ENCODE peak calls at places on chromosomes 7 and 10, in four cellular contexts. Q is tibial artery, O is NCI-H1048, I is memory B cell. F is an unnamed sample.

GRCh38 chr10:34313353-34313752 is 501.7 kb downstream of the PARD3 start:
- DNase-seq in Q (no peak), I (no peak), O (no peak), F (no peak)

GRCh38 chr7:115235075-115235474 is 313.2 kb downstream of the MDFIC start:
- DNase-seq in Q (no peak), I (no peak), O (no peak), F (no peak)

GRCh38 chr10:92997620-92998019 is 63.0 kb upstream of the CYP26C1 start:
- DNase-seq in O (no peak), Q (no peak), I (no peak), F (no peak)

GRCh38 chr10:118845776-118846175 is 91.0 kb upstream of the CACUL1 start:
- DNase-seq in I (no peak), Q (no peak), O (no peak), F (no peak)

GRCh38 chr10:95289003-95289920 is 1.5 kb downstream of the PDLIM1 start:
- DNase-seq in I (no peak), Q (no peak), O (no peak), F (no peak)

GRCh38 chr7:118473271-118473670 is 248.8 kb downstream of the ANKRD7 start:
- DNase-seq in I (no peak), O (no peak), Q (no peak), F (no peak)

GRCh38 chr7:55441668-55442305 is 76.7 kb downstream of the LANCL2 start:
- DNase-seq in Q (no peak), O (no peak), I (no peak), F (no peak)

GRCh38 chr7:128890306-128891109 is 20.0 kb downstream of the KCP start:
- DNase-seq in I (no peak), Q (no peak), O (no peak), F (no peak)

GRCh38 chr7:139071683-139072082 is 35.8 kb upstream of the ZC3HAV1L start:
- DNase-seq in Q (no peak), O (no peak), I (no peak), F (no peak)

GRCh38 chr10:16991011-16991410 is 138.6 kb downstream of the CUBN start:
- DNase-seq in Q (no peak), I (no peak), O (peak), F (no peak)

GRCh38 chr10:95388072-95388471 is 97.3 kb upstream of the PDLIM1 start:
- DNase-seq in I (no peak), O (no peak), Q (peak), F (no peak)

GRCh38 chr7:135843214-135843613 is 94.6 kb upstream of the FAM180A start:
- DNase-seq in O (no peak), I (peak), Q (no peak), F (no peak)

GRCh38 chr10:114350751-114351150 is 53.6 kb downstream of the AFAP1L2 start:
- DNase-seq in O (no peak), Q (no peak), I (no peak), F (no peak)

GRCh38 chr10:91054325-91054724 is 133.4 kb upstream of the ANKRD1 start:
- DNase-seq in I (no peak), Q (no peak), O (no peak), F (no peak)

GRCh38 chr7:7122033-7122478 is 60.3 kb upstream of the C1GALT1 start:
- DNase-seq in O (no peak), Q (no peak), I (no peak), F (no peak)

GRCh38 chr7:78510580-78511188 is 712.1 kb downstream of the PHTF2 start:
- DNase-seq in Q (no peak), O (peak), I (no peak), F (no peak)

GRCh38 chr10:43965033-43965917 is 316.6 kb upstream of the ZNF32 start:
- DNase-seq in I (no peak), Q (peak), O (no peak), F (no peak)

GRCh38 chr7:103752995-103753394 is 236.5 kb downstream of the RELN start:
- DNase-seq in I (no peak), O (no peak), Q (no peak), F (no peak)

GRCh38 chr10:30743586-30743985 is 114.0 kb upstream of the LYZL2 start:
- DNase-seq in O (no peak), Q (no peak), I (no peak), F (no peak)

GRCh38 chr7:91242097-91242846 is 22.0 kb upstream of the FZD1 start:
- DNase-seq in O (no peak), Q (no peak), I (no peak), F (no peak)

GRCh38 chr7:95547356-95547755 is 49.0 kb downstream of the PDK4 start:
- DNase-seq in I (no peak), O (no peak), Q (no peak), F (no peak)

GRCh38 chr10:92657024-92657423 is 32.7 kb upstream of the HHEX start:
- DNase-seq in Q (no peak), I (no peak), O (no peak), F (no peak)

GRCh38 chr10:52459097-52459496 is 145.0 kb downstream of the DKK1 start:
- DNase-seq in I (no peak), O (no peak), Q (no peak), F (no peak)

GRCh38 chr10:26468291-26468690 is 30.1 kb downstream of the APBB1IP start:
- DNase-seq in Q (no peak), O (no peak), I (no peak), F (no peak)

GRCh38 chr7:98557538-98558031 is 59.5 kb upstream of the NPTX2 start:
- DNase-seq in O (no peak), Q (no peak), I (no peak), F (no peak)

GRCh38 chr10:67288688-67289410 is 363.0 kb downstream of the LRRTM3 start:
- DNase-seq in I (no peak), O (no peak), Q (no peak), F (no peak)

GRCh38 chr10:35306852-35307251 is 29.5 kb upstream of the CCNY start:
- DNase-seq in Q (no peak), I (no peak), O (no peak), F (no peak)

GRCh38 chr10:113430634-113431033 is 122.2 kb upstream of the HABP2 start:
- DNase-seq in O (no peak), I (no peak), Q (no peak), F (no peak)

GRCh38 chr10:121926669-121927360 is 1.0 kb downstream of the ATE1 start:
- DNase-seq in I (no peak), O (no peak), Q (no peak), F (no peak)

GRCh38 chr7:95874541-95875265 is 102.3 kb downstream of the DYNC1I1 start:
- DNase-seq in I (no peak), O (no peak), Q (no peak), F (no peak)

GRCh38 chr7:92586403-92586802 is 3.8 kb downstream of the FAM133B start:
- DNase-seq in I (no peak), O (no peak), Q (no peak), F (no peak)

GRCh38 chr7:42770106-42770505 is 141.8 kb downstream of the C7orf25 start:
- DNase-seq in I (no peak), Q (no peak), O (no peak), F (no peak)

GRCh38 chr7:40674316-40674715 is 539.5 kb downstream of the SUGCT start:
- DNase-seq in O (no peak), I (no peak), Q (no peak), F (no peak)

GRCh38 chr7:22420973-22421635 is 64.2 kb upstream of the RAPGEF5 start:
- DNase-seq in Q (no peak), I (no peak), O (no peak), F (no peak)

GRCh38 chr10:24989867-24990266 is 26.1 kb downstream of the ENKUR start:
- DNase-seq in Q (no peak), O (no peak), I (no peak), F (no peak)

F was measured in uterus.